ENCODE peak calls at places on chromosomes 5 and 9, in ten cellular contexts. One of them, this sample, is unnamed. For H3K4me1, the result is how much of the 10 kb centered on the place peaks cover.

GRCh38 chr9:96875460-96876142 is 21.3 kb upstream of the ZNF782 start:
- DNase-seq in IMR-90: peak
- DNase-seq in left ventricle myocardium inferior: peak
- DNase-seq in GM23248: peak
- DNase-seq in OCI-LY7: peak
- DNase-seq in uterus: no peak
- DNase-seq in HCT116: peak
- DNase-seq in fibroblast of lung: peak
- DNase-seq in mammary epithelial cell: peak
- DNase-seq in iPS DF 6.9: peak
- DNase-seq in this sample: peak

GRCh38 chr5:1190915-1191314 is 10.5 kb upstream of the SLC6A19 start:
- DNase-seq in GM23248: no peak
- DNase-seq in HCT116: no peak
- DNase-seq in mammary epithelial cell: no peak
- DNase-seq in iPS DF 6.9: no peak
- DNase-seq in fibroblast of lung: no peak
- DNase-seq in OCI-LY7: peak
- DNase-seq in uterus: no peak
- DNase-seq in left ventricle myocardium inferior: no peak
- DNase-seq in IMR-90: no peak
- DNase-seq in this sample: no peak

GRCh38 chr9:98989036-98990000 is 45.6 kb downstream of the COL15A1 start:
- DNase-seq in HCT116: peak
- DNase-seq in left ventricle myocardium inferior: peak
- DNase-seq in fibroblast of lung: peak
- DNase-seq in IMR-90: peak
- DNase-seq in uterus: peak
- DNase-seq in GM23248: peak
- DNase-seq in mammary epithelial cell: peak
- DNase-seq in OCI-LY7: peak
- DNase-seq in iPS DF 6.9: no peak
- DNase-seq in this sample: peak

GRCh38 chr9:136644593-136645342 is 17.9 kb upstream of the EGFL7 start:
- DNase-seq in iPS DF 6.9: no peak
- DNase-seq in mammary epithelial cell: no peak
- DNase-seq in HCT116: peak
- DNase-seq in fibroblast of lung: no peak
- DNase-seq in left ventricle myocardium inferior: peak
- DNase-seq in uterus: peak
- DNase-seq in OCI-LY7: peak
- DNase-seq in GM23248: no peak
- DNase-seq in IMR-90: peak
- DNase-seq in this sample: no peak

GRCh38 chr5:115343855-115344254 is 47.4 kb upstream of the CCDC112 start:
- DNase-seq in mammary epithelial cell: peak
- DNase-seq in uterus: no peak
- DNase-seq in fibroblast of lung: peak
- DNase-seq in iPS DF 6.9: no peak
- DNase-seq in IMR-90: peak
- DNase-seq in left ventricle myocardium inferior: no peak
- DNase-seq in GM23248: peak
- DNase-seq in HCT116: no peak
- DNase-seq in OCI-LY7: no peak
- DNase-seq in this sample: no peak

GRCh38 chr5:67416986-67417385 is 220.4 kb upstream of the CD180 start:
- DNase-seq in uterus: no peak
- DNase-seq in OCI-LY7: no peak
- DNase-seq in IMR-90: no peak
- DNase-seq in iPS DF 6.9: no peak
- DNase-seq in mammary epithelial cell: no peak
- DNase-seq in left ventricle myocardium inferior: no peak
- DNase-seq in GM23248: no peak
- DNase-seq in HCT116: no peak
- DNase-seq in fibroblast of lung: no peak
- DNase-seq in this sample: no peak

GRCh38 chr5:26691486-26691885 is 346.9 kb downstream of the CDH9 start:
- DNase-seq in HCT116: no peak
- DNase-seq in GM23248: no peak
- DNase-seq in fibroblast of lung: no peak
- DNase-seq in mammary epithelial cell: no peak
- DNase-seq in OCI-LY7: no peak
- DNase-seq in left ventricle myocardium inferior: no peak
- DNase-seq in uterus: no peak
- DNase-seq in iPS DF 6.9: no peak
- DNase-seq in IMR-90: no peak
- DNase-seq in this sample: no peak

GRCh38 chr5:154164182-154164581 is 26.4 kb upstream of the GALNT10 start:
- DNase-seq in mammary epithelial cell: no peak
- DNase-seq in HCT116: no peak
- DNase-seq in OCI-LY7: no peak
- DNase-seq in fibroblast of lung: no peak
- DNase-seq in GM23248: no peak
- DNase-seq in IMR-90: no peak
- DNase-seq in left ventricle myocardium inferior: no peak
- DNase-seq in iPS DF 6.9: no peak
- DNase-seq in uterus: no peak
- DNase-seq in this sample: no peak

GRCh38 chr5:98321356-98321755 is 452.1 kb upstream of the RGMB start:
- DNase-seq in GM23248: no peak
- DNase-seq in left ventricle myocardium inferior: no peak
- DNase-seq in OCI-LY7: no peak
- DNase-seq in iPS DF 6.9: no peak
- DNase-seq in HCT116: no peak
- DNase-seq in IMR-90: no peak
- DNase-seq in fibroblast of lung: no peak
- DNase-seq in uterus: no peak
- DNase-seq in mammary epithelial cell: no peak
- DNase-seq in this sample: no peak

GRCh38 chr9:125284855-125285254 is 23.2 kb downstream of the GAPVD1 start:
- DNase-seq in HCT116: no peak
- DNase-seq in left ventricle myocardium inferior: no peak
- DNase-seq in IMR-90: no peak
- DNase-seq in OCI-LY7: no peak
- DNase-seq in mammary epithelial cell: no peak
- DNase-seq in iPS DF 6.9: no peak
- DNase-seq in fibroblast of lung: no peak
- DNase-seq in GM23248: no peak
- DNase-seq in uterus: no peak
- DNase-seq in this sample: no peak

GRCh38 chr9:14270358-14271077 is 43.4 kb downstream of the NFIB start:
- DNase-seq in left ventricle myocardium inferior: no peak
- DNase-seq in GM23248: peak
- DNase-seq in iPS DF 6.9: no peak
- DNase-seq in mammary epithelial cell: no peak
- DNase-seq in HCT116: no peak
- DNase-seq in OCI-LY7: no peak
- DNase-seq in uterus: peak
- DNase-seq in fibroblast of lung: peak
- DNase-seq in IMR-90: peak
- DNase-seq in this sample: no peak

GRCh38 chr9:14269911-14270310 is 44.0 kb downstream of the NFIB start:
- DNase-seq in OCI-LY7: no peak
- DNase-seq in uterus: no peak
- DNase-seq in HCT116: no peak
- DNase-seq in IMR-90: no peak
- DNase-seq in iPS DF 6.9: no peak
- DNase-seq in mammary epithelial cell: no peak
- DNase-seq in fibroblast of lung: no peak
- DNase-seq in left ventricle myocardium inferior: no peak
- DNase-seq in GM23248: no peak
- DNase-seq in this sample: no peak

GRCh38 chr9:14275331-14275730 is 38.6 kb downstream of the NFIB start:
- DNase-seq in left ventricle myocardium inferior: no peak
- DNase-seq in HCT116: no peak
- DNase-seq in uterus: no peak
- DNase-seq in OCI-LY7: no peak
- DNase-seq in fibroblast of lung: peak
- DNase-seq in mammary epithelial cell: no peak
- DNase-seq in iPS DF 6.9: no peak
- DNase-seq in GM23248: no peak
- DNase-seq in IMR-90: no peak
- DNase-seq in this sample: no peak

GRCh38 chr9:14271078-14271673 is 42.8 kb downstream of the NFIB start:
- DNase-seq in mammary epithelial cell: peak
- DNase-seq in fibroblast of lung: peak
- DNase-seq in HCT116: no peak
- DNase-seq in GM23248: peak
- DNase-seq in left ventricle myocardium inferior: peak
- DNase-seq in OCI-LY7: no peak
- DNase-seq in iPS DF 6.9: no peak
- DNase-seq in uterus: peak
- DNase-seq in IMR-90: peak
- DNase-seq in this sample: peak

GRCh38 chr9:14272924-14273528 is 40.9 kb downstream of the NFIB start:
- DNase-seq in iPS DF 6.9: no peak
- DNase-seq in fibroblast of lung: no peak
- DNase-seq in mammary epithelial cell: no peak
- DNase-seq in left ventricle myocardium inferior: no peak
- DNase-seq in IMR-90: no peak
- DNase-seq in OCI-LY7: no peak
- DNase-seq in uterus: no peak
- DNase-seq in GM23248: no peak
- DNase-seq in HCT116: no peak
- DNase-seq in this sample: no peak
- H3K27ac ChIP-seq in iPS DF 6.9: no peak
- H3K27ac ChIP-seq in fibroblast of lung: no peak
- H3K27ac ChIP-seq in mammary epithelial cell: no peak
- H3K27ac ChIP-seq in left ventricle myocardium inferior: peak
- H3K27ac ChIP-seq in IMR-90: no peak
- H3K27ac ChIP-seq in OCI-LY7: no peak
- H3K27ac ChIP-seq in uterus: peak
- H3K27ac ChIP-seq in GM23248: no peak
- H3K27ac ChIP-seq in HCT116: no peak
- H3K27ac ChIP-seq in this sample: no peak

GRCh38 chr5:56853710-56854109 is 38.4 kb downstream of the MAP3K1 start:
- DNase-seq in mammary epithelial cell: no peak
- DNase-seq in fibroblast of lung: no peak
- DNase-seq in iPS DF 6.9: no peak
- DNase-seq in IMR-90: no peak
- DNase-seq in uterus: no peak
- DNase-seq in HCT116: no peak
- DNase-seq in GM23248: no peak
- DNase-seq in OCI-LY7: no peak
- DNase-seq in left ventricle myocardium inferior: no peak
- DNase-seq in this sample: no peak

GRCh38 chr5:56849671-56850070 is 34.3 kb downstream of the MAP3K1 start:
- DNase-seq in iPS DF 6.9: no peak
- DNase-seq in OCI-LY7: no peak
- DNase-seq in left ventricle myocardium inferior: no peak
- DNase-seq in IMR-90: no peak
- DNase-seq in fibroblast of lung: no peak
- DNase-seq in HCT116: no peak
- DNase-seq in GM23248: no peak
- DNase-seq in mammary epithelial cell: no peak
- DNase-seq in uterus: no peak
- DNase-seq in this sample: no peak

GRCh38 chr5:56852228-56853000 is 37.1 kb downstream of the MAP3K1 start:
- DNase-seq in GM23248: no peak
- DNase-seq in fibroblast of lung: peak
- DNase-seq in OCI-LY7: no peak
- DNase-seq in left ventricle myocardium inferior: no peak
- DNase-seq in HCT116: no peak
- DNase-seq in iPS DF 6.9: no peak
- DNase-seq in uterus: no peak
- DNase-seq in mammary epithelial cell: peak
- DNase-seq in IMR-90: peak
- DNase-seq in this sample: no peak

GRCh38 chr5:56850423-56850822 is 35.1 kb downstream of the MAP3K1 start:
- DNase-seq in iPS DF 6.9: no peak
- DNase-seq in OCI-LY7: no peak
- DNase-seq in HCT116: no peak
- DNase-seq in uterus: no peak
- DNase-seq in mammary epithelial cell: no peak
- DNase-seq in IMR-90: no peak
- DNase-seq in fibroblast of lung: no peak
- DNase-seq in GM23248: no peak
- DNase-seq in left ventricle myocardium inferior: no peak
- DNase-seq in this sample: no peak

DNA sequence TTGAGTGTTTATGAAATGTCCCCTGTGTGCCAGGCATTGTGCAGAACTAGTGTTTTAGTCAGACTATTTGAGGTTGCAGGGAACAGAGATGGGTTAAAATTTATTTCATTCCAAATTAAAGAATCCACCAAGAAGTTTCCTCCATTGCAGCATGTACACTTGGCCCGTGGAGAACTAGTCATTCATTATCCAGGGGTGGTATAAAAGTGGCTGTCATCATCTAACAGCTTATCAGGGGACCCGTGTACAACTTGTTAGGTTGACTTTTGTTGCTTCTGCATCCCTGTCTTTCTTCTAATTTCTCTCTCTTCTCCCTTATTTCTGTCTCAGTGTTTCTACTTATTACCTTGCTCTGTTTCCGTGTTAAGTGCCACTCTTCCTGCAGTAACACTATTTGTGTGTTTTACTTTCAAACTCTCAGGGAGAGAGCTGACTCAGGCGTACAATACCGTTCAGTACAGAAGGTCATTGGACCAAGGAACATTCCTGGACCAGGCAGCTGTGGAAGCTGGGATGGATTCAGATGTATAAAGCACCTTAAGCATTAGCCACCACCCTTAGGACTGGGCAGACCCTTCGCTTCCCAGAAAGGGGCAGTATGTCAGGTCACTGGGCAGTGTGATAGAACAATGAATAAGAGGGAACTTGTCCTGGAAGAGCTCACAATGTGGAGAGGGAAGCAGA is 36.1 kb downstream of the MAP3K1 start:
- DNase-seq in mammary epithelial cell: no peak
- DNase-seq in OCI-LY7: no peak
- DNase-seq in GM23248: no peak
- DNase-seq in HCT116: no peak
- DNase-seq in iPS DF 6.9: no peak
- DNase-seq in fibroblast of lung: peak
- DNase-seq in uterus: no peak
- DNase-seq in IMR-90: peak
- DNase-seq in left ventricle myocardium inferior: no peak
- DNase-seq in this sample: no peak
- H3K4me1 ChIP-seq in mammary epithelial cell: under half
- H3K4me1 ChIP-seq in OCI-LY7: under half
- H3K4me1 ChIP-seq in GM23248: under half
- H3K4me1 ChIP-seq in HCT116: under half
- H3K4me1 ChIP-seq in iPS DF 6.9: under half
- H3K4me1 ChIP-seq in fibroblast of lung: under half
- H3K4me1 ChIP-seq in uterus: under half
- H3K4me1 ChIP-seq in IMR-90: under half
- H3K4me1 ChIP-seq in left ventricle myocardium inferior: half or more
- H3K4me1 ChIP-seq in this sample: under half

GRCh38 chr5:72243706-72244105 is 76.3 kb downstream of the MRPS27 start:
- DNase-seq in HCT116: no peak
- DNase-seq in GM23248: no peak
- DNase-seq in left ventricle myocardium inferior: no peak
- DNase-seq in IMR-90: no peak
- DNase-seq in mammary epithelial cell: no peak
- DNase-seq in OCI-LY7: no peak
- DNase-seq in uterus: no peak
- DNase-seq in iPS DF 6.9: no peak
- DNase-seq in fibroblast of lung: no peak
- DNase-seq in this sample: no peak
- H3K27ac ChIP-seq in HCT116: no peak
- H3K27ac ChIP-seq in GM23248: no peak
- H3K27ac ChIP-seq in left ventricle myocardium inferior: no peak
- H3K27ac ChIP-seq in IMR-90: no peak
- H3K27ac ChIP-seq in mammary epithelial cell: no peak
- H3K27ac ChIP-seq in OCI-LY7: no peak
- H3K27ac ChIP-seq in uterus: no peak
- H3K27ac ChIP-seq in iPS DF 6.9: no peak
- H3K27ac ChIP-seq in fibroblast of lung: no peak
- H3K27ac ChIP-seq in this sample: no peak

GRCh38 chr9:89440548-89440947 is 57.4 kb downstream of the SEMA4D start:
- DNase-seq in left ventricle myocardium inferior: peak
- DNase-seq in OCI-LY7: no peak
- DNase-seq in iPS DF 6.9: no peak
- DNase-seq in uterus: no peak
- DNase-seq in HCT116: no peak
- DNase-seq in IMR-90: no peak
- DNase-seq in GM23248: peak
- DNase-seq in fibroblast of lung: no peak
- DNase-seq in mammary epithelial cell: no peak
- DNase-seq in this sample: peak
- H3K4me1 ChIP-seq in left ventricle myocardium inferior: under half
- H3K4me1 ChIP-seq in OCI-LY7: half or more
- H3K4me1 ChIP-seq in iPS DF 6.9: under half
- H3K4me1 ChIP-seq in uterus: under half
- H3K4me1 ChIP-seq in HCT116: under half
- H3K4me1 ChIP-seq in IMR-90: under half
- H3K4me1 ChIP-seq in GM23248: under half
- H3K4me1 ChIP-seq in fibroblast of lung: under half
- H3K4me1 ChIP-seq in mammary epithelial cell: under half
- H3K4me1 ChIP-seq in this sample: under half

This sample was measured in aorta.